ENCODE peak calls at places on chromosomes 4 and X, in seven cellular contexts. T, G, C, R, O, E and L are unnamed samples.

GRCh38 chr4:149409186-149410056 is 406.2 kb downstream of the IQCM start:
- DNase-seq in E (no peak), R (peak), C (no peak), G (no peak), O (no peak), T (no peak), L (peak)

GRCh38 chrX:103734125-103734760 is 23.5 kb downstream of the TMEM31 start:
- DNase-seq in O (no peak), C (no peak), E (no peak), T (no peak), R (peak), G (peak), L (no peak)

GRCh38 chr4:152073738-152074137 is 312.9 kb upstream of the GATB start:
- DNase-seq in C (no peak), G (peak), E (no peak), R (peak), T (peak), O (no peak), L (no peak)

GRCh38 chrX:134933248-134933647 is 57.5 kb upstream of the SMIM10 start:
- DNase-seq in C (no peak), T (no peak), G (no peak), E (no peak), O (no peak), R (no peak), L (no peak)

GRCh38 chr4:173017802-173018201 is 150.8 kb upstream of the GALNT7 start:
- DNase-seq in E (no peak), O (no peak), G (no peak), T (no peak), R (no peak), C (no peak), L (no peak)

GRCh38 chrX:4851534-4851933 is 1138.1 kb upstream of the PRKX start:
- DNase-seq in C (no peak), T (no peak), G (no peak), R (no peak), E (no peak), O (no peak), L (no peak)

GRCh38 chrX:105375816-105376215 is 155.3 kb upstream of the TEX13A start:
- DNase-seq in C (no peak), G (no peak), R (no peak), E (no peak), O (no peak), T (no peak), L (no peak)

GRCh38 chrX:68944211-68944610 is 115.4 kb downstream of the EFNB1 start:
- DNase-seq in E (no peak), O (no peak), T (no peak), G (no peak), R (no peak), C (no peak), L (no peak)

GRCh38 chr4:31193516-31193915 is 473.3 kb downstream of the PCDH7 start:
- DNase-seq in G (no peak), E (no peak), T (no peak), C (no peak), R (no peak), O (no peak), L (no peak)

GRCh38 chr4:37799941-37800554 is 26.4 kb upstream of the PGM2 start:
- DNase-seq in R (peak), O (no peak), T (no peak), G (peak), C (no peak), E (no peak), L (peak)

GRCh38 chr4:186221624-186222023 is 5.7 kb upstream of the KLKB1 start:
- DNase-seq in C (no peak), O (no peak), E (no peak), T (no peak), R (no peak), G (no peak), L (no peak)

GRCh38 chr4:139903845-139904244 is 238.2 kb downstream of the MGST2 start:
- DNase-seq in G (no peak), O (no peak), R (peak), C (no peak), T (no peak), E (no peak), L (no peak)

GRCh38 chr4:173448919-173449641 is 50.2 kb upstream of the SCRG1 start:
- DNase-seq in G (peak), C (no peak), E (no peak), R (peak), T (peak), O (no peak), L (no peak)

GRCh38 chr4:75555294-75556164 is at the start of gene ODAPH:
- DNase-seq in G (peak), E (no peak), R (peak), O (no peak), T (peak), C (no peak), L (peak)

GRCh38 chr4:84719115-84719514 is 136.2 kb downstream of the CDS1 start:
- DNase-seq in T (no peak), R (no peak), E (no peak), C (no peak), G (no peak), O (no peak), L (no peak)

GRCh38 chr4:5050520-5050955 is 742 bp upstream of the STK32B start:
- DNase-seq in G (peak), R (peak), O (peak), C (peak), E (peak), T (peak), L (peak)

GRCh38 chr4:38310446-38311043 is 350.3 kb downstream of the PTTG2 start:
- DNase-seq in E (no peak), C (no peak), R (no peak), G (no peak), O (no peak), T (peak), L (no peak)

GRCh38 chr4:139454646-139455045 is 725 bp downstream of the RAB33B start:
- DNase-seq in O (no peak), C (no peak), T (no peak), E (no peak), R (no peak), G (no peak), L (no peak)

GRCh38 chr4:56662782-56663468 is 18.2 kb downstream of the HOPX start:
- DNase-seq in C (no peak), G (no peak), R (no peak), T (no peak), E (no peak), O (no peak), L (no peak)

GRCh38 chr4:560731-561211 is 15.3 kb downstream of the TMEM271 start:
- DNase-seq in G (no peak), E (no peak), T (no peak), R (no peak), C (no peak), O (no peak), L (no peak)

GRCh38 chr4:88713782-88714181 is 16.2 kb upstream of the NAP1L5 start:
- DNase-seq in E (no peak), T (no peak), C (no peak), R (no peak), G (no peak), O (no peak), L (no peak)
- H2BK120ac ChIP-seq in E (no peak), T (no peak), C (no peak), R (no peak), G (no peak), O (no peak), L (no peak)

GRCh38 chr4:147735413-147736301 is 3.8 kb downstream of the ARHGAP10 start:
- DNase-seq in T (no peak), O (no peak), E (no peak), C (no peak), G (no peak), R (no peak), L (peak)
- H2BK120ac ChIP-seq in T (no peak), O (no peak), E (no peak), C (no peak), G (no peak), R (peak), L (no peak)

GRCh38 chrX:24928114-24928513 is 87.7 kb downstream of the ARX start:
- DNase-seq in C (no peak), G (no peak), T (no peak), E (no peak), R (no peak), O (no peak), L (no peak)

GRCh38 chrX:24925430-24925829 is 90.3 kb downstream of the ARX start:
- DNase-seq in G (no peak), E (no peak), R (peak), O (no peak), T (no peak), C (no peak), L (no peak)

GRCh38 chrX:24927372-24927771 is 88.4 kb downstream of the ARX start:
- DNase-seq in O (no peak), G (no peak), C (no peak), T (no peak), E (no peak), R (no peak), L (no peak)
- H2BK120ac ChIP-seq in O (no peak), G (no peak), C (no peak), T (no peak), E (no peak), R (no peak), L (no peak)

GRCh38 chr4:3762753-3763511 is 3.3 kb upstream of the ADRA2C start:
- DNase-seq in O (no peak), T (no peak), C (no peak), R (no peak), E (no peak), G (no peak), L (no peak)
- H2BK120ac ChIP-seq in O (no peak), T (no peak), C (no peak), R (no peak), E (no peak), G (no peak), L (no peak)

DNA sequence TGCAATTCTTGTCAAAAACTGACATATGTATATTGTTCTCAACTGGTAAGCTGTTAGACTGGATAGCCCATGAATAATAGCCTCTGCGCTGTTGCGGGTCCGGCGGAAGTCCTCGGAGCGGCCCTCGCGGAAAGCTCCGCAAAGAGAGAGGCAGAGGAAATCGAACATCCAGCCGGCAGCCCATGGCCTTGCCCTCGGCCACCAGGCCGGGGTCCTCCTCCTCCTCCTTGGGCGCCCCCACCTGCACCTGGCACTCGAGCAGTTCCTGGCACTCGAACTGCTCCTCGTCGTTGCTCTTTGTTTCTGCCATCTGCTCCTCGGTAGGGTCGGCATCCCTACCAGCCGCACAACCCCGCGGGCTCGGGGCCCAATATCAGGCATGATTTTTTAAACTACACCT is 1176.3 kb downstream of the PCDH18 start:
- DNase-seq in O (no peak), G (no peak), R (no peak), E (no peak), C (peak), T (no peak), L (no peak)
- H2BK120ac ChIP-seq in O (no peak), G (no peak), R (no peak), E (no peak), C (no peak), T (no peak), L (no peak)